ENCODE peak calls at places on chromosomes 4 and X, in nine cellular contexts. One of them, this sample, is unnamed.

GRCh38 chr4:183876268-183876934 is 28.7 kb upstream of the STOX2 start:
- DNase-seq in ELR: peak
- DNase-seq in AG08396: peak
- DNase-seq in GM12891: no peak
- DNase-seq in AG04450: peak
- DNase-seq in thyroid gland: peak
- DNase-seq in ascending aorta: peak
- DNase-seq in choroid plexus epithelial cell: peak
- DNase-seq in Peyer's patch: no peak
- DNase-seq in this sample: peak

GRCh38 chr4:15649914-15650545 is 5.1 kb downstream of the FBXL5 start:
- DNase-seq in ascending aorta: no peak
- DNase-seq in AG04450: no peak
- DNase-seq in GM12891: no peak
- DNase-seq in thyroid gland: peak
- DNase-seq in Peyer's patch: peak
- DNase-seq in choroid plexus epithelial cell: peak
- DNase-seq in AG08396: peak
- DNase-seq in ELR: peak
- DNase-seq in this sample: no peak

GRCh38 chr4:785332-786073 is 40.4 kb downstream of the CPLX1 start:
- DNase-seq in thyroid gland: no peak
- DNase-seq in ELR: no peak
- DNase-seq in AG08396: no peak
- DNase-seq in GM12891: no peak
- DNase-seq in Peyer's patch: no peak
- DNase-seq in choroid plexus epithelial cell: no peak
- DNase-seq in ascending aorta: no peak
- DNase-seq in AG04450: no peak
- DNase-seq in this sample: no peak

GRCh38 chr4:89539797-89540711 is 232.5 kb upstream of the GPRIN3 start:
- DNase-seq in thyroid gland: no peak
- DNase-seq in AG08396: no peak
- DNase-seq in ascending aorta: no peak
- DNase-seq in GM12891: no peak
- DNase-seq in choroid plexus epithelial cell: peak
- DNase-seq in Peyer's patch: no peak
- DNase-seq in AG04450: no peak
- DNase-seq in ELR: peak
- DNase-seq in this sample: no peak

GRCh38 chrX:17413228-17413627 is 38.2 kb downstream of the NHS start:
- DNase-seq in AG08396: peak
- DNase-seq in thyroid gland: no peak
- DNase-seq in Peyer's patch: no peak
- DNase-seq in AG04450: peak
- DNase-seq in GM12891: no peak
- DNase-seq in ELR: peak
- DNase-seq in choroid plexus epithelial cell: peak
- DNase-seq in ascending aorta: no peak
- DNase-seq in this sample: no peak

GRCh38 chr4:9927317-9928007 is 93.8 kb downstream of the SLC2A9 start:
- DNase-seq in AG04450: no peak
- DNase-seq in ascending aorta: no peak
- DNase-seq in Peyer's patch: no peak
- DNase-seq in thyroid gland: no peak
- DNase-seq in choroid plexus epithelial cell: no peak
- DNase-seq in AG08396: no peak
- DNase-seq in ELR: no peak
- DNase-seq in GM12891: no peak
- DNase-seq in this sample: no peak

GRCh38 chrX:13488706-13489105 is 80.7 kb upstream of the EGFL6 start:
- DNase-seq in ELR: no peak
- DNase-seq in choroid plexus epithelial cell: peak
- DNase-seq in AG08396: no peak
- DNase-seq in AG04450: no peak
- DNase-seq in GM12891: no peak
- DNase-seq in ascending aorta: no peak
- DNase-seq in Peyer's patch: no peak
- DNase-seq in thyroid gland: no peak
- DNase-seq in this sample: no peak

GRCh38 chr4:85402371-85402770 is 72.6 kb upstream of the ARHGAP24 start:
- DNase-seq in choroid plexus epithelial cell: peak
- DNase-seq in GM12891: no peak
- DNase-seq in ELR: peak
- DNase-seq in ascending aorta: no peak
- DNase-seq in AG04450: no peak
- DNase-seq in AG08396: peak
- DNase-seq in thyroid gland: no peak
- DNase-seq in Peyer's patch: no peak
- DNase-seq in this sample: no peak

GRCh38 chr4:107034091-107034698 is 1.9 kb downstream of the DKK2 start:
- DNase-seq in AG08396: peak
- DNase-seq in thyroid gland: peak
- DNase-seq in ELR: peak
- DNase-seq in AG04450: no peak
- DNase-seq in ascending aorta: no peak
- DNase-seq in choroid plexus epithelial cell: peak
- DNase-seq in GM12891: no peak
- DNase-seq in Peyer's patch: no peak
- DNase-seq in this sample: no peak

GRCh38 chr4:82851902-82852750 is 38.8 kb downstream of the SEC31A start:
- DNase-seq in Peyer's patch: no peak
- DNase-seq in GM12891: no peak
- DNase-seq in thyroid gland: no peak
- DNase-seq in AG04450: no peak
- DNase-seq in ELR: peak
- DNase-seq in AG08396: no peak
- DNase-seq in ascending aorta: no peak
- DNase-seq in choroid plexus epithelial cell: peak
- DNase-seq in this sample: no peak

GRCh38 chr4:76943790-76944189 is 5.8 kb upstream of the SEPTIN11 start:
- DNase-seq in AG04450: no peak
- DNase-seq in choroid plexus epithelial cell: no peak
- DNase-seq in ascending aorta: no peak
- DNase-seq in thyroid gland: peak
- DNase-seq in Peyer's patch: no peak
- DNase-seq in AG08396: no peak
- DNase-seq in ELR: no peak
- DNase-seq in GM12891: no peak
- DNase-seq in this sample: no peak

GRCh38 chr4:61299316-61299715 is 99.2 kb downstream of the ADGRL3 start:
- DNase-seq in ELR: no peak
- DNase-seq in choroid plexus epithelial cell: no peak
- DNase-seq in AG08396: no peak
- DNase-seq in AG04450: no peak
- DNase-seq in Peyer's patch: no peak
- DNase-seq in thyroid gland: no peak
- DNase-seq in GM12891: no peak
- DNase-seq in ascending aorta: no peak
- DNase-seq in this sample: no peak

GRCh38 chr4:96056346-96056934 is 216.5 kb downstream of the PDHA2 start:
- DNase-seq in ELR: no peak
- DNase-seq in Peyer's patch: no peak
- DNase-seq in thyroid gland: no peak
- DNase-seq in GM12891: no peak
- DNase-seq in AG04450: no peak
- DNase-seq in ascending aorta: no peak
- DNase-seq in AG08396: no peak
- DNase-seq in choroid plexus epithelial cell: no peak
- DNase-seq in this sample: no peak

GRCh38 chr4:94925764-94926347 is 168.1 kb downstream of the BMPR1B start:
- DNase-seq in AG08396: no peak
- DNase-seq in choroid plexus epithelial cell: no peak
- DNase-seq in ELR: no peak
- DNase-seq in thyroid gland: no peak
- DNase-seq in ascending aorta: no peak
- DNase-seq in GM12891: no peak
- DNase-seq in AG04450: no peak
- DNase-seq in Peyer's patch: no peak
- DNase-seq in this sample: no peak

GRCh38 chr4:53991821-53992220 is 72.6 kb downstream of the CHIC2 start:
- DNase-seq in AG04450: no peak
- DNase-seq in ELR: no peak
- DNase-seq in ascending aorta: no peak
- DNase-seq in Peyer's patch: no peak
- DNase-seq in GM12891: no peak
- DNase-seq in choroid plexus epithelial cell: no peak
- DNase-seq in AG08396: no peak
- DNase-seq in thyroid gland: no peak
- DNase-seq in this sample: no peak

GRCh38 chr4:183636923-183637322 is 22.1 kb downstream of the RWDD4 start:
- DNase-seq in GM12891: no peak
- DNase-seq in AG04450: no peak
- DNase-seq in Peyer's patch: no peak
- DNase-seq in AG08396: no peak
- DNase-seq in ELR: no peak
- DNase-seq in thyroid gland: no peak
- DNase-seq in ascending aorta: no peak
- DNase-seq in choroid plexus epithelial cell: peak
- DNase-seq in this sample: no peak

GRCh38 chr4:10007436-10007740 is 13.9 kb downstream of the SLC2A9 start:
- DNase-seq in AG08396: no peak
- DNase-seq in AG04450: no peak
- DNase-seq in thyroid gland: no peak
- DNase-seq in choroid plexus epithelial cell: no peak
- DNase-seq in ELR: no peak
- DNase-seq in ascending aorta: no peak
- DNase-seq in Peyer's patch: no peak
- DNase-seq in GM12891: no peak
- DNase-seq in this sample: no peak

GRCh38 chr4:526189-526909 is 27.3 kb downstream of the PIGG start:
- DNase-seq in ascending aorta: no peak
- DNase-seq in ELR: no peak
- DNase-seq in thyroid gland: no peak
- DNase-seq in Peyer's patch: no peak
- DNase-seq in GM12891: no peak
- DNase-seq in choroid plexus epithelial cell: no peak
- DNase-seq in AG08396: no peak
- DNase-seq in AG04450: no peak
- DNase-seq in this sample: no peak

GRCh38 chr4:146481246-146481645 is 40.5 kb downstream of the SLC10A7 start:
- DNase-seq in ELR: no peak
- DNase-seq in thyroid gland: no peak
- DNase-seq in ascending aorta: no peak
- DNase-seq in AG08396: no peak
- DNase-seq in AG04450: no peak
- DNase-seq in GM12891: no peak
- DNase-seq in choroid plexus epithelial cell: no peak
- DNase-seq in Peyer's patch: no peak
- DNase-seq in this sample: no peak

GRCh38 chr4:77959566-77960338 is 97.1 kb downstream of the MRPL1 start:
- DNase-seq in choroid plexus epithelial cell: peak
- DNase-seq in ELR: peak
- DNase-seq in AG04450: peak
- DNase-seq in Peyer's patch: no peak
- DNase-seq in GM12891: no peak
- DNase-seq in ascending aorta: no peak
- DNase-seq in AG08396: peak
- DNase-seq in thyroid gland: no peak
- DNase-seq in this sample: peak

GRCh38 chrX:133412246-133412645 is 3.0 kb downstream of the GPC4 start:
- DNase-seq in ELR: no peak
- DNase-seq in Peyer's patch: no peak
- DNase-seq in ascending aorta: no peak
- DNase-seq in choroid plexus epithelial cell: peak
- DNase-seq in GM12891: no peak
- DNase-seq in AG08396: peak
- DNase-seq in thyroid gland: no peak
- DNase-seq in AG04450: no peak
- DNase-seq in this sample: no peak

GRCh38 chrX:119067023-119067739 is 5.6 kb upstream of the CT47C1 start:
- DNase-seq in thyroid gland: peak
- DNase-seq in AG04450: peak
- DNase-seq in AG08396: peak
- DNase-seq in choroid plexus epithelial cell: peak
- DNase-seq in ascending aorta: no peak
- DNase-seq in GM12891: no peak
- DNase-seq in ELR: peak
- DNase-seq in Peyer's patch: peak
- DNase-seq in this sample: peak

GRCh38 chr4:22850055-22850454 is 157.3 kb downstream of the GBA3 start:
- DNase-seq in GM12891: no peak
- DNase-seq in choroid plexus epithelial cell: no peak
- DNase-seq in thyroid gland: no peak
- DNase-seq in AG04450: no peak
- DNase-seq in Peyer's patch: no peak
- DNase-seq in ELR: no peak
- DNase-seq in AG08396: no peak
- DNase-seq in ascending aorta: no peak
- DNase-seq in this sample: no peak

GRCh38 chrX:42732506-42732905 is 45.5 kb downstream of the PPP1R2C start:
- DNase-seq in Peyer's patch: no peak
- DNase-seq in ELR: no peak
- DNase-seq in AG04450: no peak
- DNase-seq in GM12891: no peak
- DNase-seq in thyroid gland: no peak
- DNase-seq in AG08396: no peak
- DNase-seq in ascending aorta: no peak
- DNase-seq in choroid plexus epithelial cell: peak
- DNase-seq in this sample: no peak

GRCh38 chr4:179615704-179616103 is 2173.5 kb upstream of the AGA start:
- DNase-seq in AG04450: no peak
- DNase-seq in choroid plexus epithelial cell: no peak
- DNase-seq in AG08396: no peak
- DNase-seq in GM12891: no peak
- DNase-seq in ascending aorta: no peak
- DNase-seq in ELR: peak
- DNase-seq in Peyer's patch: no peak
- DNase-seq in thyroid gland: no peak
- DNase-seq in this sample: no peak

GRCh38 chrX:40100141-40100536 is 2.4 kb upstream of the BCOR start:
- DNase-seq in Peyer's patch: no peak
- DNase-seq in thyroid gland: peak
- DNase-seq in ELR: no peak
- DNase-seq in choroid plexus epithelial cell: peak
- DNase-seq in AG08396: peak
- DNase-seq in GM12891: no peak
- DNase-seq in AG04450: no peak
- DNase-seq in ascending aorta: no peak
- DNase-seq in this sample: no peak

GRCh38 chrX:119266364-119266995 is 30.4 kb downstream of the PGRMC1 start:
- DNase-seq in thyroid gland: peak
- DNase-seq in GM12891: peak
- DNase-seq in Peyer's patch: no peak
- DNase-seq in AG08396: peak
- DNase-seq in ascending aorta: no peak
- DNase-seq in ELR: peak
- DNase-seq in choroid plexus epithelial cell: peak
- DNase-seq in AG04450: no peak
- DNase-seq in this sample: no peak

GRCh38 chr4:24195976-24196736 is 306.3 kb upstream of the PPARGC1A start:
- DNase-seq in ELR: no peak
- DNase-seq in choroid plexus epithelial cell: peak
- DNase-seq in thyroid gland: peak
- DNase-seq in AG08396: no peak
- DNase-seq in AG04450: no peak
- DNase-seq in GM12891: no peak
- DNase-seq in ascending aorta: no peak
- DNase-seq in Peyer's patch: no peak
- DNase-seq in this sample: no peak

This sample was measured in pulmonary artery endothelial cell.